ENCODE peak calls at places on chromosomes 5 and 9, in six cellular contexts. B is GM23248, G is SK-N-SH, X is MM.1S, Q is GM23338, E is PC-3. L is an unnamed sample. For H3F3A, the result is how much of the 10 kb centered on the place peaks cover.

GRCh38 chr5:139178948-139179347 is 19.2 kb downstream of the SIL1 start:
- DNase-seq in B (no peak), G (no peak), X (no peak), Q (peak), E (no peak), L (peak)

GRCh38 chr9:77575785-77576184 is 72.3 kb downstream of the GNA14 start:
- DNase-seq in B (peak), G (no peak), X (peak), Q (peak), E (peak), L (peak)

GRCh38 chr9:33748633-33749304 is 46.6 kb upstream of the PRSS3 start:
- DNase-seq in B (no peak), G (no peak), X (no peak), Q (no peak), E (no peak), L (no peak)

GRCh38 chr9:94952553-94953373 is 226.3 kb downstream of the AOPEP start:
- DNase-seq in B (peak), G (no peak), X (peak), Q (no peak), E (no peak), L (no peak)

GRCh38 chr9:86955003-86955402 is 7.7 kb upstream of the GAS1 start:
- DNase-seq in B (no peak), G (no peak), X (no peak), Q (no peak), E (no peak), L (no peak)

GRCh38 chr9:101311759-101312420 is 72.9 kb downstream of the BAAT start:
- DNase-seq in B (peak), G (peak), X (peak), Q (peak), E (peak), L (peak)

GRCh38 chr5:38045446-38045845 is 205.6 kb upstream of the GDNF start:
- DNase-seq in B (no peak), G (no peak), X (peak), Q (no peak), E (no peak), L (no peak)

GRCh38 chr5:78245126-78245525 is 49.4 kb downstream of the AP3B1 start:
- DNase-seq in B (no peak), G (no peak), X (no peak), Q (no peak), E (no peak), L (peak)

GRCh38 chr9:38337095-38337494 is 55.4 kb upstream of the ALDH1B1 start:
- DNase-seq in B (no peak), G (no peak), X (no peak), Q (no peak), E (no peak), L (no peak)

GRCh38 chr9:106019702-106020101 is 325.4 kb downstream of the TMEM38B start:
- DNase-seq in B (no peak), G (no peak), X (no peak), Q (peak), E (no peak), L (peak)

GRCh38 chr5:112548246-112548982 is 129.3 kb upstream of the EPB41L4A start:
- DNase-seq in B (peak), G (no peak), X (no peak), Q (no peak), E (peak), L (no peak)

GRCh38 chr5:173646684-173647083 is 30.2 kb upstream of the BOD1 start:
- DNase-seq in B (no peak), G (no peak), X (no peak), Q (no peak), E (peak), L (no peak)

GRCh38 chr5:135063511-135064234 is 29.6 kb upstream of the PITX1 start:
- DNase-seq in B (no peak), G (no peak), X (no peak), Q (no peak), E (no peak), L (no peak)

GRCh38 chr5:112419050-112419595 is at the start of gene EPB41L4A:
- DNase-seq in B (peak), G (peak), X (peak), Q (peak), E (no peak), L (peak)

GRCh38 chr5:175689147-175689991 is 31.5 kb downstream of the HRH2 start:
- DNase-seq in B (peak), G (no peak), X (no peak), Q (no peak), E (no peak), L (no peak)

GRCh38 chr5:31753700-31754461 is 115.0 kb downstream of the PDZD2 start:
- DNase-seq in B (no peak), G (no peak), X (no peak), Q (peak), E (no peak), L (peak)

GRCh38 chr5:151696470-151697061 is 9.9 kb upstream of the SPARC start:
- DNase-seq in B (peak), G (no peak), X (no peak), Q (peak), E (no peak), L (peak)

GRCh38 chr5:160083012-160083436 is 36.2 kb downstream of the PWWP2A start:
- DNase-seq in B (peak), G (no peak), X (no peak), Q (no peak), E (peak), L (no peak)

GRCh38 chr5:63131618-63132285 is 553.1 kb downstream of the LRRC70 start:
- DNase-seq in B (peak), G (no peak), X (no peak), Q (no peak), E (peak), L (no peak)

GRCh38 chr9:134537891-134538520 is 103.6 kb upstream of the COL5A1 start:
- DNase-seq in B (peak), G (no peak), X (no peak), Q (no peak), E (no peak), L (no peak)

GRCh38 chr9:109159583-109159982 is 7.5 kb downstream of the FRRS1L start:
- DNase-seq in B (no peak), G (no peak), X (no peak), Q (no peak), E (no peak), L (no peak)

GRCh38 chr9:137358126-137358525 is 56.1 kb upstream of the NRARP start:
- DNase-seq in B (no peak), G (no peak), X (no peak), Q (no peak), E (no peak), L (no peak)

GRCh38 chr9:91193658-91194391 is 167.9 kb downstream of the AUH start:
- DNase-seq in B (peak), G (peak), X (peak), Q (peak), E (peak), L (peak)

GRCh38 chr5:23742701-23743100 is 235.3 kb downstream of the PRDM9 start:
- DNase-seq in B (no peak), G (no peak), X (no peak), Q (no peak), E (peak), L (no peak)

GRCh38 chr9:34454571-34455065 is 3.8 kb downstream of the FAM219A start:
- DNase-seq in B (peak), G (peak), X (no peak), Q (peak), E (peak), L (no peak)

GRCh38 chr5:64690417-64691151 is at the start of gene SHISAL2B:
- DNase-seq in B (peak), G (peak), X (no peak), Q (peak), E (no peak), L (peak)

GRCh38 chr5:36756848-36757247 is 119.7 kb upstream of the NIPBL start:
- DNase-seq in B (no peak), G (no peak), X (no peak), Q (no peak), E (no peak), L (no peak)

GRCh38 chr9:131588396-131588795 is 43.1 kb downstream of the PRRT1B start:
- DNase-seq in B (no peak), G (no peak), X (no peak), Q (no peak), E (no peak), L (no peak)

GRCh38 chr9:74942801-74943200 is 9.9 kb downstream of the C9orf40 start:
- DNase-seq in B (no peak), G (no peak), X (no peak), Q (no peak), E (no peak), L (no peak)

GRCh38 chr5:9059920-9060691 is 485.8 kb downstream of the SEMA5A start:
- DNase-seq in B (peak), G (no peak), X (no peak), Q (no peak), E (peak), L (no peak)

GRCh38 chr9:128006360-128007024 is 25.7 kb upstream of the EEIG1 start:
- DNase-seq in B (peak), G (no peak), X (no peak), Q (no peak), E (peak), L (no peak)

GRCh38 chr5:95027151-95027721 is 257.7 kb downstream of the MCTP1 start:
- DNase-seq in B (peak), G (no peak), X (no peak), Q (no peak), E (no peak), L (no peak)

GRCh38 chr5:95020382-95020781 is 264.5 kb downstream of the MCTP1 start:
- DNase-seq in B (no peak), G (no peak), X (no peak), Q (no peak), E (no peak), L (no peak)

GRCh38 chr5:95018511-95018910 is 266.4 kb downstream of the MCTP1 start:
- DNase-seq in B (no peak), G (no peak), X (no peak), Q (no peak), E (no peak), L (no peak)

GRCh38 chr5:95018946-95019345 is 265.9 kb downstream of the MCTP1 start:
- DNase-seq in B (no peak), G (no peak), X (no peak), Q (no peak), E (no peak), L (no peak)

GRCh38 chr5:95022967-95023695 is 261.8 kb downstream of the MCTP1 start:
- DNase-seq in B (peak), G (no peak), X (peak), Q (no peak), E (peak), L (no peak)
- H3F3A ChIP-seq in B (under half), G (under half), X (under half), Q (under half), E (under half), L (under half)

GRCh38 chr9:126745574-126746411 is 59.0 kb upstream of the ZBTB43 start:
- DNase-seq in B (no peak), G (no peak), X (no peak), Q (no peak), E (no peak), L (no peak)
- H2AFZ ChIP-seq in B (no peak), G (no peak), X (no peak), Q (peak), E (no peak), L (no peak)

DNA sequence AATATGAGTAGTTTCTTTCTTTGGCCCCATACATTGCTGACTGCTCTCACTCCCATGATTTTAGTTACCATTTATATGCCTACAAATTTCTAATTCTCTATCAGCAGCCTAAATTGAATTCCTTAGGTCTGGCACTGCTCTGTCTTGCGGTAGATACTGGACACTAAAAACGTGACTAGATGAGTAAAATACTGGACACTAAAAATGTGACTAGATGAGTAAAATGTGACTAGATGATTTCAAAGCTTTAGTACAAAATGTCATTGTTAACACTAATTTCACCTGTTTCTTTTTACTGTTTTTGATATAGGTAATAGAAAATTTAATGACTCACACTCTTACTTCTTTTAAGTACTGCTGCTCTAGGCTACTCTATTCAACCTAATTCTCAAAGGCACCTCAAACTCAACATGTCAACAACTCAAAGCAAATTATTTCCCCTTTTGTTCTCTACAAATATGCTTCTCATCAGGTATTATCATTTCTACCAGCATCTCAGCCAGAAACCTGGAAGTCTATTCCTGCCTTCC is 31.4 kb upstream of the GOLGA1 start:
- DNase-seq in B (no peak), G (no peak), X (no peak), Q (no peak), E (no peak), L (no peak)
- H3K27ac ChIP-seq in B (no peak), G (no peak), X (no peak), Q (no peak), E (no peak), L (no peak)

DNA sequence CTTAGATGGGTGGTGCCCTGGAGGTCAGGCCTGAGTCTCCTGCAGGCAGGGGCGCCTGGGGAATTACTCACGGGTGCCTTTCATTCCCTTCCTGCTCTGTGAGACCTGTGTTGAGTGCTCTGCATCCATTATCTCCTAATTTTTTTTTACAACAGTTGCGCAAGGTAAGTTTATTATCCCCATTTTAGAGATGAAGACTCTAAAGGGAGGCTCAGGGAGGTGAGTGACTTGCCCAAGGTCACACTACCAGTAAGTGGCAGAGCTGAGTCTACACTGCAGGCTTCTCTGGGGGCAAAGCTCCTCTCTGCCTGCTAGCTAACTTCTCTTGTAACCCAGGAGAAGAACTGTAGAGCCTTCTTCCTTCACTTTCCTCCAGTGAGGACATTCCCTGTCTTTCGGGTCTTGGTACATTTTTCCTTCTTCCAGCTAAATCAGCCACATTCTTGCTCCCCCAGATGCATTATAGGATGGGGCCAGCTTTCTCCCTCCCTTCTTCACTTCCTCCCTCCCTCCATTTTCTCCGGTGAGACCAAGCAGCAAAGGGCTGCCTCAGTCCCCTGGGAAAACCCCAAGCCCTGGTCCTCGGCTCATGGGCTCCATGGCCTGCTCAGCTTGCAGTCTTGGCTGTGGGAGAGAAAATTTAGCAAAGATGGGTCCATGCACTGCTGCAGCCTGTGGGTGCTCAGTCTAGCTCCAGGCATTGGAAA is 1.8 kb downstream of the PRR7 start:
- DNase-seq in B (no peak), G (no peak), X (no peak), Q (no peak), E (no peak), L (no peak)
- H3F3A ChIP-seq in B (under half), G (under half), X (under half), Q (under half), E (under half), L (half or more)

DNA sequence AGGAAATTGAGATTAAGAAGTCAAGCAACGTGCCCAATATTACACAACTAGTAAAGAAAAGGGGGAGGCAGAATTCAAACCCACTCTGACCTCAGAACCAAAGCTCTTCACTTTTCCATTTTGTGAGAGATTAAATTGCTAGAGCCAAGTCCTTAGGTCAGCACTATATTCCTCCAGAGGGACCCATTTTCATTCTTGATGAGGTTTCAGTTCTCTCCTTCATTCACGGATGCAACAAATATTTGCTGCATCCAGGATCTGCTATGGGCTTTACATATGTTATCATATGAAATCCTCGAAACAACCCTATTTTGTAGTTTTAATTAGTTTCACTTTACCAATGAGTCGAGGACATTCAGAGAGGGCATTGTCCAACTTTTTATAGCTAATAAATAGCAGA is 239.2 kb downstream of the EFNA5 start:
- DNase-seq in B (no peak), G (no peak), X (no peak), Q (no peak), E (no peak), L (no peak)
- H2AFZ ChIP-seq in B (no peak), G (peak), X (no peak), Q (no peak), E (no peak), L (no peak)

DNA sequence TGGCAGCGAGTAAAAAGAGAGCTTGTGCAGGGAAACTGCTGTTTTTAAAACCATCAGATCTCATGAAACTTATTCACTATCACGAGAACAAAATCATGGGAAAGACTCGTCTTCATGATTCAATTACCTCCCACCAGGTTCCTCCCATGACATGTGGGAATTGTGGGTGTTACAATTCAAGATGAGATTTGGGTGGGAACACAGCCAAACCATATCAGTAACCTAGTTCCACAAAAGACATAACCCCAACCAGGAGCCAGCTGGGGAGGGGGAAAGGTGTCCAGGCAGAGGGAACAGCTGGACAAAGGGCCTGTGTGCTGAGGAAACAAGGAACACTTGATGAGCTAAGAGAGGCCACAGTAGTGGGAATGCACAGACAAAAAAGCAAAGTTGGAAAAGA is 71.1 kb downstream of the BASP1 start:
- DNase-seq in B (no peak), G (no peak), X (no peak), Q (no peak), E (no peak), L (no peak)
- H3K27ac ChIP-seq in B (no peak), G (no peak), X (no peak), Q (no peak), E (no peak), L (no peak)

DNA sequence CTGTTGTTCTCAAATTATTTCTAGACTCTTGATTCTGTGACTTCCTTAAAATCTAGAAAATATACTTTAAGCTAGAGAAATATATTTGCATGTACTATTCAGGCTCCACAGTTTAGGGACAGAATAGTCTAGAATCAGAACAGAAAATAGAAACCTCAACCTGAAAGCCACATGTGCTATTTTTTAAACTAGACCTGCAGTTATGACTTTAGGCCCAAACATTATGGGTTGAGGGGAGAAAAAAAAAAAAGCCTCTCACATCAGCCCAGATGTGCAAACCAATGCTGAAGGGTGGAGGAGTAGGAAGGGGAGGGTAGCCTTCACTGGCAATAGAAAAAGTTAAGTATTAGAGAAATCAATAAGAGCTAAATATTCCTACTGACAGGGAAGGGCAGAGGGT is 35.7 kb downstream of the ELL2 start:
- DNase-seq in B (no peak), G (no peak), X (peak), Q (no peak), E (no peak), L (no peak)
- H3F3A ChIP-seq in B (half or more), G (under half), X (half or more), Q (under half), E (under half), L (under half)

GRCh38 chr5:17828709-17829108 is 194.4 kb downstream of the TAF11L14 start:
- DNase-seq in B (no peak), G (no peak), X (no peak), Q (no peak), E (no peak), L (no peak)
- H2AFZ ChIP-seq in B (no peak), G (no peak), X (no peak), Q (no peak), E (no peak), L (no peak)

DNA sequence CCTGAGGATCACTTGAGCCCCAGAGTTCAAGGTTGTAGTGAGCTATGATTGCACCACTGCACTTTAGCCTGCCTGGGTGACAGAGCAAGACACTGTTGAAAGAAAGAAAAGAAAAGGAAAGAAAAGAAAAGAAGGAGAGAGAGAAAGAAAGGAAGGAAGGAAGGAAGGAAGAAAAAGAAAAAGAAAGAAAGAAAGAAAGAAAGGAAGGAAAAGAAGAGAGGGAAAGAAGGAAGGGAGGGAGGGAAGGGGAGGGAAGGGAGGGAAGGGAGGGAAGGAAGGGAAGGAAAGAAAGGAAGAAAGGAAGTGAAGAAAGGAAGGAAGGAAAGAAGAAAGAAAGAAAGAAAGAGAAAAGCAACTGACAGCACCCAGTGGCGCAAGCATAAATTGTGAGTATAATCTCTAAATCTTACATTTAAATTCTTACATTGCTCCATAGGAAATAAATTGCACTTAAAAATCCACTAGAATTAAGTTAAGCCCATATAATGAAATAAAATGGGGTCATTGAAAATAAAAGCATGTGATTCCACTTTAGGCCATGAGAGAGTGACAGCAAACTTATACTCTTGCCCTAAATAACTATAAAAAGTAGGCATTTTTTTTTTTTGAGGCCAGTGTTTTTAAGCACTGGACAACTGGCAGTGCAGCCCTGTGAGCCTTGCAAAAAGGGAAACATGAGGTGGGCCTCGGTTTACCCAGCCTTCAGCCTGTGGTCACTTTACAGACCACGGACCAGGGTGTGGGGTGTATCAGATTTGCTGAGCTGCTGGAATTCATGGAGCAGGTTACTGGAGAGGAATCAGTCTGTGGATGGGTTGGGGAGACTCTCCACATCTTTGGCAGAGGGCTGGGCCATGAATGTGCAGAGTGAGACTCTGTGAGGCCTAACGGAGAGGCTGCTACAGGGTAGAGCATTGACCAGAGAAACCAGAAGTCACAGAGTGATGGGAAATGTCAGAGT is 175.5 kb downstream of the TTLL11 start:
- DNase-seq in B (no peak), G (no peak), X (no peak), Q (no peak), E (no peak), L (no peak)
- H3K27ac ChIP-seq in B (no peak), G (peak), X (no peak), Q (no peak), E (no peak), L (no peak)